ENCODE peak calls at places on chromosomes 3 and 15, in eight cellular contexts. F is transverse colon, B is IMR-90, O is adrenal gland, G is Panc1, Z is fibroblast of lung, K is ovary, C is fibroblast of the aortic adventitia. D is an unnamed sample.
A peak's percentile ranks its signal among the peaks of the same experiment; 100 is the strongest.

GRCh38 chr3:28836199-28836598 is 444.7 kb upstream of the RBMS3 start:
- DNase-seq in Z (no peak), F (no peak), B (no peak), G (no peak), O (no peak), C (no peak), K (no peak), D (no peak)

GRCh38 chr3:31235062-31235704 is 297.5 kb upstream of the STT3B start:
- DNase-seq in F (no peak), Z (peak; percentile 9), G (no peak), B (no peak), C (no peak), K (no peak), O (no peak), D (no peak)

GRCh38 chr3:107561980-107562379 is 39.2 kb downstream of the BBX start:
- DNase-seq in O (no peak), C (no peak), B (peak; percentile 85), F (no peak), Z (peak; percentile 79), K (no peak), G (no peak), D (peak; percentile 72)

GRCh38 chr15:20356444-20357138 is 185.0 kb downstream of the GOLGA6L6 start:
- DNase-seq in O (peak; percentile 46), C (peak; percentile 42), K (peak; percentile 49), F (peak; percentile 40), G (peak; percentile 54), B (no peak), Z (no peak), D (peak; percentile 69)

GRCh38 chr3:189353318-189353958 is 181.7 kb downstream of the TPRG1 start:
- DNase-seq in G (no peak), C (no peak), F (no peak), B (no peak), Z (no peak), O (no peak), K (no peak), D (no peak)

GRCh38 chr3:55567121-55567520 is 80.0 kb upstream of the WNT5A start:
- DNase-seq in C (no peak), F (no peak), Z (no peak), O (no peak), G (no peak), K (no peak), B (no peak), D (no peak)

GRCh38 chr15:33956397-33956796 is 11.9 kb upstream of the CHRM5 start:
- DNase-seq in C (peak; percentile 66), B (peak; percentile 11), G (no peak), F (no peak), K (no peak), Z (no peak), O (no peak), D (no peak)

GRCh38 chr3:183189641-183190040 is 27.1 kb upstream of the LAMP3 start:
- DNase-seq in B (no peak), O (peak; percentile 50), F (no peak), G (no peak), Z (no peak), C (no peak), K (no peak), D (no peak)

GRCh38 chr15:34994925-34995324 is 6.8 kb upstream of the ZNF770 start:
- DNase-seq in K (no peak), G (no peak), B (no peak), F (no peak), O (no peak), C (no peak), Z (no peak), D (no peak)

GRCh38 chr15:52737720-52738119 is 52.4 kb downstream of the ONECUT1 start:
- DNase-seq in G (no peak), O (peak; percentile 28), K (no peak), C (no peak), B (no peak), Z (no peak), F (no peak), D (no peak)

GRCh38 chr3:171212648-171213047 is 186.1 kb upstream of the SLC2A2 start:
- DNase-seq in C (no peak), F (no peak), Z (no peak), G (no peak), K (no peak), O (no peak), B (no peak), D (no peak)

GRCh38 chr3:129173206-129173605 is 10.5 kb downstream of the CNBP start:
- DNase-seq in Z (no peak), B (no peak), O (no peak), G (no peak), C (no peak), F (no peak), K (no peak), D (no peak)

GRCh38 chr15:78766041-78766440 is 45.2 kb downstream of the ADAMTS7 start:
- DNase-seq in K (peak; percentile 14), F (no peak), C (no peak), Z (no peak), B (no peak), O (peak; percentile 14), G (no peak), D (no peak)

GRCh38 chr3:105402287-105402801 is 35.6 kb downstream of the ALCAM start:
- DNase-seq in B (peak; percentile 47), F (no peak), C (no peak), O (no peak), G (no peak), Z (no peak), K (no peak), D (peak; percentile 24)

GRCh38 chr3:14253022-14253761 is 74.6 kb downstream of the LSM3 start:
- DNase-seq in B (peak; percentile 41), Z (no peak), F (peak; percentile 37), C (peak; percentile 53), O (no peak), K (no peak), G (no peak), D (peak; percentile 79)

GRCh38 chr3:55721716-55722484 is 234.8 kb upstream of the WNT5A start:
- DNase-seq in C (peak; percentile 36), O (no peak), B (peak; percentile 51), Z (peak; percentile 47), K (peak; percentile 21), G (no peak), F (peak; percentile 32), D (peak; percentile 44)

GRCh38 chr3:98892263-98892662 is 9.2 kb downstream of the DCBLD2 start:
- DNase-seq in F (no peak), C (no peak), Z (no peak), K (no peak), O (no peak), B (no peak), G (no peak), D (no peak)

GRCh38 chr15:37133619-37134018 is 33.3 kb upstream of the MEIS2 start:
- DNase-seq in C (peak; percentile 75), Z (peak; percentile 61), G (no peak), F (no peak), B (peak; percentile 61), O (no peak), K (no peak), D (peak; percentile 43)
- TF ChIP-seq CTCF in C (peak; percentile 44), Z (peak; percentile 40), G (peak; percentile 35), F (no peak), B (peak; percentile 58), O (peak; percentile 34), K (no peak), D (peak; percentile 38)

GRCh38 chr3:9703736-9704342 is at the start of gene CPNE9:
- DNase-seq in O (no peak), F (no peak), Z (no peak), K (no peak), G (no peak), B (no peak), C (no peak), D (no peak)

GRCh38 chr3:9701006-9701405 is 2.6 kb upstream of the CPNE9 start:
- DNase-seq in B (no peak), Z (no peak), G (no peak), K (no peak), C (no peak), O (no peak), F (no peak), D (no peak)

GRCh38 chr3:9703240-9703639 is 393 bp upstream of the CPNE9 start:
- DNase-seq in K (no peak), C (no peak), Z (no peak), G (no peak), F (no peak), B (no peak), O (no peak), D (no peak)

GRCh38 chr3:9701711-9702110 is 1.9 kb upstream of the CPNE9 start:
- DNase-seq in F (no peak), O (no peak), C (no peak), B (no peak), K (no peak), G (no peak), Z (no peak), D (no peak)

DNA sequence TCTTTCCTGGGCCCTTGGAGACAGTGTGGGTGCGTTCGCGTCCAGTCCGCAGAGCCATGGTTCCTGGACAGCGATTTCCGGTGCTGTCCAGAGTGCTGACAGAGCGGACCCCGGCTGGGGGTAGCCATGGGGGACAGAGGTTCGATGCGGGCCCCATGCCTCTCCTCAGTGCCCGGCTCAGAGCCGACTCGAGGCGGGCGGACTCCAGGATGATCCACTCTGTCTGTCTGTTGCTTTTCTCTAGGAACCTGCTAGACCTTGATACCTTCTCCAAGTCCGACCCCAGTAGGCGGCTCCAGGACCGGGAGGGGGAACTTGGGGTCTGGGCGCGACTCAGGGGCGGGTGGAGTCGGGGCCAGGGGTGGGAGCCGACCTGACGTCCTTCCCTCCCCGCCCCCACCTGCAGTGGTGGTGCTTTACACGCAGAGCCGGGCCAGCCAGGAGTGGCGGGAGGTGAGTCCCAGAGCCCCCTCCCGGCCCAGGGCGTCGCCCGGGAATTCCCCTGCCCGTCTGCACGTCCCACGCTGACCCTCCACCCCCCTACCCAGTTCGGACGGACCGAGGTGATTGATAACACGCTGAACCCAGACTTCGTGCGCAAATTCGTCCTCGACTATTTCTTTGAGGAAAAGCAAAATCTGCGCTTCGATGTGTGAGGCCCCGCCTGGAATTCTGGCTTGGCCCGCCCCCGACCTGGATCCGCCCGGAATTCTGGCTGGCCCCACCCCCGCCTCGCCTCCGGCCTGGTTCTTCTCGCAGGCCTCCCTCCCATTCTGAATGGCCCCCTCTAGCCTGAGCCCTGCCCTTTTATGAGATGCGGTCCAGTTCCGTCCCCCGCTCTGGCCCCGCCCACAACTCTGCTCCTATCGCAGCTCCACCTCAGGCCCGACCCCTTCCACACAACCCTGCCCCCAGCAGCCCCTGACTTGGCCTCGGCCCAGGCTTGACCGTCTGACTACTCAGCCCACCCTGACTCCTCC is 1.0 kb downstream of the CPNE9 start:
- DNase-seq in O (peak; percentile 56), B (peak; percentile 15), G (no peak), K (no peak), F (peak; percentile 26), Z (peak; percentile 25), C (peak; percentile 23), D (peak; percentile 31)
- H3K4me3 ChIP-seq in O (peak overlapping the region; percentile 52), B (no peak overlapping the region), G (peak overlapping the region; percentile 46), K (no peak overlapping the region), F (peak overlapping the region; percentile 30), Z (no peak overlapping the region), C (peak overlapping the region; percentile 42), D (peak overlapping the region; percentile 43)

GRCh38 chr3:187150599-187150998 is 11.3 kb upstream of the RPL39L start:
- DNase-seq in F (peak; percentile 38), B (no peak), C (no peak), Z (no peak), G (no peak), O (no peak), K (no peak), D (no peak)
- TF ChIP-seq CTCF in F (no peak), B (no peak), C (no peak), Z (no peak), G (peak; percentile 45), O (no peak), K (no peak), D (peak; percentile 18)

DNA sequence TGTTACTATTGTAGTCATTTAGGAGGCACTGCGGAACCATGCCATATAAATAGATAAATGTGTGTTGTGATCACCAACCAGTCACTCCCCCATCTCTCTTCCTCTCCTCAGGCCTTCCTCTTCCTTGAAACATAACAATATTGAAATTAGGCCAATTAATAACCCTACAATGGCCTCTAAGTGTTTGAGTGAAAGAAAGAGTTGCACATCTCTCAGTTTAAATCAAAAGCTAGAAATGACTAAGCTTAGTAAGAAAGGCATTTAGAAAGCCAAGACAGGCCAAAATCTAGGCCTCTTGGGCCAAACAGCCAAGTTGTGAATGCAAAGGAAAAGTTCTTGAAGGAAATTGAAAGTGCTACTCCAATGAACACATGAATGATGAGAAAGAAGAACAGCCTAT is 8.1 kb upstream of the DNASE1L3 start:
- DNase-seq in Z (no peak), B (no peak), G (no peak), O (no peak), C (no peak), K (no peak), F (no peak), D (no peak)
- H3K4me3 ChIP-seq in Z (no peak overlapping the region), B (no peak overlapping the region), G (no peak overlapping the region), O (no peak overlapping the region), C (no peak overlapping the region), K (no peak overlapping the region), F (no peak overlapping the region), D (no peak overlapping the region)